ENCODE peak calls at places on chromosome 16, in five cellular contexts. I is A549, Y is stromal cell of bone marrow, O is non-pigmented ciliary epithelial cell, R is mesendoderm. M is an unnamed sample.

GRCh38 chr16:25957707-25958106 is 265.9 kb downstream of the HS3ST4 start:
- DNase-seq in I (no peak), Y (no peak), O (no peak), R (no peak), M (no peak)

GRCh38 chr16:85674418-85674755 is 14.4 kb downstream of the GINS2 start:
- DNase-seq in I (no peak), Y (no peak), O (no peak), R (no peak), M (no peak)

GRCh38 chr16:51408357-51408756 is 257.3 kb upstream of the SALL1 start:
- DNase-seq in I (peak), Y (no peak), O (no peak), R (no peak), M (no peak)

GRCh38 chr16:84687715-84688114 is 12.1 kb upstream of the USP10 start:
- DNase-seq in I (no peak), Y (peak), O (peak), R (no peak), M (no peak)

GRCh38 chr16:1443403-1443973 is 868 bp downstream of the CCDC154 start:
- DNase-seq in I (no peak), Y (no peak), O (no peak), R (no peak), M (no peak)

GRCh38 chr16:10740845-10741208 is 2.8 kb upstream of the NUBP1 start:
- DNase-seq in I (no peak), Y (no peak), O (no peak), R (no peak), M (no peak)

GRCh38 chr16:78368121-78369102 is 269.0 kb downstream of the WWOX start:
- DNase-seq in I (no peak), Y (no peak), O (no peak), R (no peak), M (no peak)

GRCh38 chr16:22684282-22685161 is 129.4 kb upstream of the HS3ST2 start:
- DNase-seq in I (no peak), Y (no peak), O (no peak), R (no peak), M (no peak)

M was measured in glomerular endothelial cell.